ENCODE peak calls at places on chromosomes 5 and 9, in four cellular contexts. T is AG04449, F is GM10248, O is NCI-H1092. P is an unnamed sample.

GRCh38 chr5:167642779-167643517 is 648.5 kb upstream of the WWC1 start:
- DNase-seq in O (no peak), F (no peak), T (peak; percentile 90), P (no peak)

GRCh38 chr5:12214631-12215030 is 310.4 kb upstream of the CTNND2 start:
- DNase-seq in T (no peak), O (no peak), F (no peak), P (no peak)

GRCh38 chr5:83375049-83375710 is 96.4 kb upstream of the VCAN start:
- DNase-seq in F (no peak), T (no peak), O (no peak), P (no peak)

GRCh38 chr9:136358888-136359287 is 4.7 kb downstream of the DNLZ start:
- DNase-seq in T (no peak), F (no peak), O (no peak), P (no peak)

GRCh38 chr9:131402738-131403492 is 9.0 kb downstream of the PRRC2B start:
- DNase-seq in F (no peak), T (peak; percentile 61), O (peak; percentile 28), P (no peak)

GRCh38 chr5:143129203-143129602 is 274.3 kb downstream of the NR3C1 start:
- DNase-seq in T (no peak), O (no peak), F (no peak), P (no peak)

GRCh38 chr9:68560131-68560844 is 19.6 kb upstream of the TMEM252 start:
- DNase-seq in O (no peak), F (peak; percentile 54), T (no peak), P (no peak)

GRCh38 chr9:113913426-113914195 is 37.5 kb downstream of the ZNF618 start:
- DNase-seq in O (no peak), F (no peak), T (no peak), P (no peak)

GRCh38 chr5:90932052-90932699 is 373.6 kb downstream of the ADGRV1 start:
- DNase-seq in F (peak; percentile 56), O (no peak), T (no peak), P (no peak)

GRCh38 chr9:137301086-137301947 is 754 bp downstream of the NRARP start:
- DNase-seq in F (no peak), O (no peak), T (no peak), P (no peak)

GRCh38 chr5:14209222-14209822 is 66.2 kb downstream of the TRIO start:
- DNase-seq in O (no peak), F (no peak), T (no peak), P (no peak)